ENCODE peak calls at places on chromosomes 6 and 20, in eight cellular contexts. One of them, this sample, is unnamed. For H3K27me3, the result is how much of the 10 kb centered on the place peaks cover.

GRCh38 chr20:38109025-38109541 is 56.0 kb downstream of the TGM2 start:
- DNase-seq in psoas muscle: peak
- DNase-seq in brain microvascular endothelial cell: no peak
- DNase-seq in uterus: peak
- DNase-seq in IMR-90: peak
- DNase-seq in cardiac muscle cell: peak
- DNase-seq in mammary epithelial cell: no peak
- DNase-seq in upper lobe of right lung: no peak
- DNase-seq in this sample: no peak

GRCh38 chr6:126432564-126432963 is 92.6 kb downstream of the CENPW start:
- DNase-seq in mammary epithelial cell: no peak
- DNase-seq in cardiac muscle cell: no peak
- DNase-seq in upper lobe of right lung: no peak
- DNase-seq in uterus: no peak
- DNase-seq in brain microvascular endothelial cell: no peak
- DNase-seq in psoas muscle: no peak
- DNase-seq in IMR-90: no peak
- DNase-seq in this sample: no peak

GRCh38 chr20:48102076-48102787 is 317.0 kb upstream of the SULF2 start:
- DNase-seq in uterus: no peak
- DNase-seq in IMR-90: no peak
- DNase-seq in upper lobe of right lung: peak
- DNase-seq in cardiac muscle cell: no peak
- DNase-seq in psoas muscle: no peak
- DNase-seq in mammary epithelial cell: no peak
- DNase-seq in brain microvascular endothelial cell: no peak
- DNase-seq in this sample: no peak

GRCh38 chr20:5642155-5642981 is 107.8 kb upstream of the SHLD1 start:
- DNase-seq in cardiac muscle cell: peak
- DNase-seq in upper lobe of right lung: no peak
- DNase-seq in uterus: peak
- DNase-seq in mammary epithelial cell: peak
- DNase-seq in IMR-90: no peak
- DNase-seq in psoas muscle: no peak
- DNase-seq in brain microvascular endothelial cell: no peak
- DNase-seq in this sample: no peak

GRCh38 chr20:12012241-12013222 is 94.8 kb downstream of the BTBD3 start:
- DNase-seq in mammary epithelial cell: peak
- DNase-seq in uterus: no peak
- DNase-seq in IMR-90: peak
- DNase-seq in psoas muscle: no peak
- DNase-seq in cardiac muscle cell: peak
- DNase-seq in brain microvascular endothelial cell: peak
- DNase-seq in upper lobe of right lung: no peak
- DNase-seq in this sample: peak

GRCh38 chr6:19836799-19837510 is at the start of gene ID4:
- DNase-seq in cardiac muscle cell: peak
- DNase-seq in upper lobe of right lung: peak
- DNase-seq in uterus: peak
- DNase-seq in IMR-90: peak
- DNase-seq in psoas muscle: peak
- DNase-seq in brain microvascular endothelial cell: peak
- DNase-seq in mammary epithelial cell: peak
- DNase-seq in this sample: no peak

GRCh38 chr6:12911387-12911960 is 194.9 kb downstream of the PHACTR1 start:
- DNase-seq in brain microvascular endothelial cell: peak
- DNase-seq in cardiac muscle cell: peak
- DNase-seq in upper lobe of right lung: no peak
- DNase-seq in mammary epithelial cell: peak
- DNase-seq in psoas muscle: no peak
- DNase-seq in uterus: no peak
- DNase-seq in IMR-90: peak
- DNase-seq in this sample: peak

GRCh38 chr6:117907600-117908245 is 659 bp downstream of the SLC35F1 start:
- DNase-seq in mammary epithelial cell: no peak
- DNase-seq in cardiac muscle cell: no peak
- DNase-seq in IMR-90: no peak
- DNase-seq in uterus: no peak
- DNase-seq in brain microvascular endothelial cell: no peak
- DNase-seq in upper lobe of right lung: peak
- DNase-seq in psoas muscle: no peak
- DNase-seq in this sample: no peak

GRCh38 chr6:68639826-68640505 is 4.9 kb downstream of the ADGRB3 start:
- DNase-seq in brain microvascular endothelial cell: no peak
- DNase-seq in cardiac muscle cell: peak
- DNase-seq in upper lobe of right lung: no peak
- DNase-seq in uterus: no peak
- DNase-seq in mammary epithelial cell: no peak
- DNase-seq in psoas muscle: no peak
- DNase-seq in IMR-90: no peak
- DNase-seq in this sample: no peak

DNA sequence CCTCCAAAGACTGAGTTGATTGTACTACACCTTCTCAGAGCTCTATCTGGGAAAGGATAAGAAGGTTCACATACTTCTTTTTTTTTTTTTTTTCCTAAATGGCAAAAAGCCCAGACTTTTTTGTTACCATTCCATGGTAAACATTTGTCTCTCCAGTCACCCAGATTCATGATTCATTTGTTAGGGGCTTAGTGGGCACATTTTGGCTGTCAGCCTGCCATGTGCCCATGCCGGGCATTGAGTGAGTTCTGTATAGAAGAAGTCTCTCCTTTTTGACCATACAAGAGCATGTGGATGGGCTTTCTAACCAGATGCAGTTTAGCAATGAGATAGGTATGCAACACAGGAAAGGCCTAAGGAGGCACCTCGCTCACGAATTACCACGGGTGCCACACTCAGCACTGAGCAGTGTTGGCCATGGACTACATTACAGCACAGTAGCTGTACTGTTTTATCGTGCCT is 447.5 kb upstream of the HSF2 start:
- DNase-seq in IMR-90: peak
- DNase-seq in brain microvascular endothelial cell: peak
- DNase-seq in psoas muscle: no peak
- DNase-seq in uterus: no peak
- DNase-seq in cardiac muscle cell: peak
- DNase-seq in upper lobe of right lung: no peak
- DNase-seq in mammary epithelial cell: peak
- DNase-seq in this sample: peak
- H3K4me3 ChIP-seq in IMR-90: no peak
- H3K4me3 ChIP-seq in brain microvascular endothelial cell: no peak
- H3K4me3 ChIP-seq in psoas muscle: no peak
- H3K4me3 ChIP-seq in uterus: no peak
- H3K4me3 ChIP-seq in cardiac muscle cell: no peak
- H3K4me3 ChIP-seq in upper lobe of right lung: no peak
- H3K4me3 ChIP-seq in mammary epithelial cell: no peak
- H3K4me3 ChIP-seq in this sample: no peak

GRCh38 chr6:108123516-108123929 is 42.3 kb upstream of the NR2E1 start:
- DNase-seq in upper lobe of right lung: no peak
- DNase-seq in psoas muscle: no peak
- DNase-seq in IMR-90: no peak
- DNase-seq in uterus: no peak
- DNase-seq in brain microvascular endothelial cell: no peak
- DNase-seq in mammary epithelial cell: no peak
- DNase-seq in cardiac muscle cell: no peak
- DNase-seq in this sample: no peak

GRCh38 chr6:108121612-108122011 is 44.2 kb upstream of the NR2E1 start:
- DNase-seq in uterus: no peak
- DNase-seq in brain microvascular endothelial cell: no peak
- DNase-seq in cardiac muscle cell: no peak
- DNase-seq in upper lobe of right lung: no peak
- DNase-seq in psoas muscle: no peak
- DNase-seq in IMR-90: no peak
- DNase-seq in mammary epithelial cell: no peak
- DNase-seq in this sample: no peak

GRCh38 chr6:108120311-108120710 is 45.5 kb upstream of the NR2E1 start:
- DNase-seq in IMR-90: no peak
- DNase-seq in brain microvascular endothelial cell: no peak
- DNase-seq in upper lobe of right lung: no peak
- DNase-seq in uterus: no peak
- DNase-seq in cardiac muscle cell: no peak
- DNase-seq in mammary epithelial cell: no peak
- DNase-seq in psoas muscle: no peak
- DNase-seq in this sample: no peak

GRCh38 chr6:108127056-108127455 is 38.8 kb upstream of the NR2E1 start:
- DNase-seq in brain microvascular endothelial cell: no peak
- DNase-seq in mammary epithelial cell: no peak
- DNase-seq in IMR-90: no peak
- DNase-seq in uterus: no peak
- DNase-seq in upper lobe of right lung: no peak
- DNase-seq in psoas muscle: no peak
- DNase-seq in cardiac muscle cell: no peak
- DNase-seq in this sample: no peak

GRCh38 chr6:108123946-108124345 is 41.9 kb upstream of the NR2E1 start:
- DNase-seq in psoas muscle: no peak
- DNase-seq in brain microvascular endothelial cell: no peak
- DNase-seq in mammary epithelial cell: no peak
- DNase-seq in cardiac muscle cell: no peak
- DNase-seq in uterus: no peak
- DNase-seq in upper lobe of right lung: no peak
- DNase-seq in IMR-90: no peak
- DNase-seq in this sample: no peak
- H3K27me3 ChIP-seq in psoas muscle: under half
- H3K27me3 ChIP-seq in brain microvascular endothelial cell: under half
- H3K27me3 ChIP-seq in mammary epithelial cell: under half
- H3K27me3 ChIP-seq in cardiac muscle cell: half or more
- H3K27me3 ChIP-seq in uterus: under half
- H3K27me3 ChIP-seq in upper lobe of right lung: half or more
- H3K27me3 ChIP-seq in IMR-90: half or more
- H3K27me3 ChIP-seq in this sample: under half

GRCh38 chr6:41643899-41644269 is 5.6 kb downstream of the MDFI start:
- DNase-seq in cardiac muscle cell: no peak
- DNase-seq in IMR-90: no peak
- DNase-seq in mammary epithelial cell: no peak
- DNase-seq in brain microvascular endothelial cell: no peak
- DNase-seq in psoas muscle: no peak
- DNase-seq in upper lobe of right lung: peak
- DNase-seq in uterus: no peak
- DNase-seq in this sample: no peak

GRCh38 chr6:41644297-41644879 is 6.1 kb downstream of the MDFI start:
- DNase-seq in cardiac muscle cell: no peak
- DNase-seq in mammary epithelial cell: peak
- DNase-seq in brain microvascular endothelial cell: no peak
- DNase-seq in IMR-90: no peak
- DNase-seq in uterus: no peak
- DNase-seq in psoas muscle: no peak
- DNase-seq in upper lobe of right lung: peak
- DNase-seq in this sample: peak

GRCh38 chr6:41646026-41646795 is 7.9 kb downstream of the MDFI start:
- DNase-seq in psoas muscle: no peak
- DNase-seq in cardiac muscle cell: no peak
- DNase-seq in mammary epithelial cell: no peak
- DNase-seq in uterus: no peak
- DNase-seq in IMR-90: no peak
- DNase-seq in upper lobe of right lung: peak
- DNase-seq in brain microvascular endothelial cell: no peak
- DNase-seq in this sample: no peak

GRCh38 chr6:41642960-41643898 is 5.0 kb downstream of the MDFI start:
- DNase-seq in uterus: no peak
- DNase-seq in mammary epithelial cell: no peak
- DNase-seq in cardiac muscle cell: no peak
- DNase-seq in brain microvascular endothelial cell: no peak
- DNase-seq in psoas muscle: no peak
- DNase-seq in IMR-90: no peak
- DNase-seq in upper lobe of right lung: no peak
- DNase-seq in this sample: no peak

GRCh38 chr6:41645007-41645618 is 6.8 kb downstream of the MDFI start:
- DNase-seq in IMR-90: no peak
- DNase-seq in psoas muscle: no peak
- DNase-seq in uterus: no peak
- DNase-seq in cardiac muscle cell: no peak
- DNase-seq in upper lobe of right lung: peak
- DNase-seq in brain microvascular endothelial cell: no peak
- DNase-seq in mammary epithelial cell: no peak
- DNase-seq in this sample: no peak
- H3K4me3 ChIP-seq in IMR-90: no peak
- H3K4me3 ChIP-seq in psoas muscle: no peak
- H3K4me3 ChIP-seq in uterus: no peak
- H3K4me3 ChIP-seq in cardiac muscle cell: no peak
- H3K4me3 ChIP-seq in upper lobe of right lung: no peak
- H3K4me3 ChIP-seq in brain microvascular endothelial cell: no peak
- H3K4me3 ChIP-seq in mammary epithelial cell: no peak
- H3K4me3 ChIP-seq in this sample: no peak

GRCh38 chr6:1376653-1377052 is 12.7 kb upstream of the FOXF2 start:
- DNase-seq in uterus: no peak
- DNase-seq in brain microvascular endothelial cell: no peak
- DNase-seq in cardiac muscle cell: no peak
- DNase-seq in upper lobe of right lung: no peak
- DNase-seq in mammary epithelial cell: no peak
- DNase-seq in IMR-90: no peak
- DNase-seq in psoas muscle: no peak
- DNase-seq in this sample: no peak

GRCh38 chr6:1378224-1379025 is 11.0 kb upstream of the FOXF2 start:
- DNase-seq in upper lobe of right lung: no peak
- DNase-seq in uterus: no peak
- DNase-seq in IMR-90: no peak
- DNase-seq in psoas muscle: no peak
- DNase-seq in brain microvascular endothelial cell: no peak
- DNase-seq in cardiac muscle cell: no peak
- DNase-seq in mammary epithelial cell: no peak
- DNase-seq in this sample: no peak

GRCh38 chr6:1379026-1379809 is 10.2 kb upstream of the FOXF2 start:
- DNase-seq in psoas muscle: peak
- DNase-seq in cardiac muscle cell: no peak
- DNase-seq in IMR-90: no peak
- DNase-seq in mammary epithelial cell: no peak
- DNase-seq in upper lobe of right lung: no peak
- DNase-seq in uterus: no peak
- DNase-seq in brain microvascular endothelial cell: no peak
- DNase-seq in this sample: no peak

GRCh38 chr6:1379810-1380198 is 9.6 kb upstream of the FOXF2 start:
- DNase-seq in uterus: no peak
- DNase-seq in psoas muscle: no peak
- DNase-seq in cardiac muscle cell: no peak
- DNase-seq in upper lobe of right lung: no peak
- DNase-seq in brain microvascular endothelial cell: no peak
- DNase-seq in IMR-90: no peak
- DNase-seq in mammary epithelial cell: no peak
- DNase-seq in this sample: no peak

DNA sequence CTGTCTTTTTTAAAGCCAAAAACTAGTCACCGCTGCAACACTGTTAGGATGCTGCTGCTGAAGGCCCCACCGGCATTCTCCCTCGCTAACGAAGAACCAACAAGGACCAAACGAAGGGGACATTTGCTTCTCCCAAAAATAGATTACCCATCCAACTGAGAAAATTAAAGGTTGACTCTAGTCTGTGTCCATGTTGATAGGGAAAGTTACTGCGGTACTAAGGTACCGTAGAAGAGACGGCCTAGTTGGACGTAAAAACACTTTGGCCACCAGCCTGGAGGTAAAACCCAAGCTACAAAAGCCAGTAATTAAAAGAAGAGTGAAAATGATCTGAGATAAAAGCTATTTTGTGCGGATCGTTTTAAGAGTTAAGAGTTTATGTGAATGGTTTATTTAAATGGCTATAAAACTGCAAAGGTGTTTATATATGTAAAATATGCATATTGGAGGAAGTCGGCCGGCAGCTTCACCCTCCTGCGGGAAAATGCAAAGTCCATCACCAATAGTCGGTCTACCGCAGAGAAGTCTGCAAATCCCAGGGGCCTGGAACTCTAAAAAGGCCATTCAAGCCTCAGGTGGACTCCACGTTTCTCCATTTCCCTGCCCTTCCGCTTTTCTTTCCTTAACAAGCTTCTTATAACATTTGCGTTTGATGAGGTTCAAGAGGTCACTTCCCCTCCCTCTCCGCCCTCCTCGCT is 11.7 kb upstream of the FOXF2 start:
- DNase-seq in brain microvascular endothelial cell: no peak
- DNase-seq in mammary epithelial cell: no peak
- DNase-seq in IMR-90: no peak
- DNase-seq in upper lobe of right lung: no peak
- DNase-seq in psoas muscle: no peak
- DNase-seq in cardiac muscle cell: no peak
- DNase-seq in uterus: no peak
- DNase-seq in this sample: no peak
- H3K27me3 ChIP-seq in brain microvascular endothelial cell: half or more
- H3K27me3 ChIP-seq in mammary epithelial cell: half or more
- H3K27me3 ChIP-seq in IMR-90: half or more
- H3K27me3 ChIP-seq in upper lobe of right lung: half or more
- H3K27me3 ChIP-seq in psoas muscle: under half
- H3K27me3 ChIP-seq in cardiac muscle cell: half or more
- H3K27me3 ChIP-seq in uterus: under half
- H3K27me3 ChIP-seq in this sample: half or more

This sample was measured in bronchial epithelial cell.